ENCODE peak calls at places on chromosome 10, in ten cellular contexts. One of them, this sample, is unnamed.
A peak's percentile ranks its signal among the peaks of the same experiment; 100 is the strongest.

GRCh38 chr10:80414126-80414898 is 6.0 kb downstream of the PRXL2A start:
- DNase-seq in heart left ventricle: no peak
- DNase-seq in A549: no peak
- DNase-seq in Panc1: no peak
- DNase-seq in GM12865: no peak
- DNase-seq in fibroblast of lung: no peak
- DNase-seq in progenitor cell of endocrine pancreas: no peak
- DNase-seq in Caco-2: no peak
- DNase-seq in endothelial cell of umbilical vein: peak; percentile 87
- DNase-seq in HCT116: no peak
- DNase-seq in this sample: no peak

GRCh38 chr10:70271996-70272924 is 11.5 kb downstream of the NPFFR1 start:
- DNase-seq in heart left ventricle: no peak
- DNase-seq in A549: no peak
- DNase-seq in Panc1: no peak
- DNase-seq in GM12865: no peak
- DNase-seq in fibroblast of lung: no peak
- DNase-seq in progenitor cell of endocrine pancreas: no peak
- DNase-seq in Caco-2: no peak
- DNase-seq in endothelial cell of umbilical vein: no peak
- DNase-seq in HCT116: no peak
- DNase-seq in this sample: no peak

GRCh38 chr10:85784792-85785191 is 581.8 kb downstream of the GRID1 start:
- DNase-seq in heart left ventricle: no peak
- DNase-seq in A549: no peak
- DNase-seq in Panc1: no peak
- DNase-seq in GM12865: no peak
- DNase-seq in fibroblast of lung: no peak
- DNase-seq in progenitor cell of endocrine pancreas: no peak
- DNase-seq in Caco-2: no peak
- DNase-seq in endothelial cell of umbilical vein: no peak
- DNase-seq in HCT116: no peak
- DNase-seq in this sample: no peak

GRCh38 chr10:3119796-3120459 is 52.6 kb downstream of the PFKP start:
- DNase-seq in heart left ventricle: peak; percentile 38
- DNase-seq in A549: peak; percentile 65
- DNase-seq in Panc1: no peak
- DNase-seq in GM12865: peak; percentile 26
- DNase-seq in fibroblast of lung: peak; percentile 19
- DNase-seq in progenitor cell of endocrine pancreas: no peak
- DNase-seq in Caco-2: peak; percentile 59
- DNase-seq in endothelial cell of umbilical vein: no peak
- DNase-seq in HCT116: no peak
- DNase-seq in this sample: no peak

GRCh38 chr10:2839081-2839725 is 228.1 kb upstream of the PFKP start:
- DNase-seq in heart left ventricle: no peak
- DNase-seq in A549: peak; percentile 56
- DNase-seq in Panc1: no peak
- DNase-seq in GM12865: peak; percentile 26
- DNase-seq in fibroblast of lung: no peak
- DNase-seq in progenitor cell of endocrine pancreas: no peak
- DNase-seq in Caco-2: peak; percentile 72
- DNase-seq in endothelial cell of umbilical vein: peak; percentile 48
- DNase-seq in HCT116: no peak
- DNase-seq in this sample: peak; percentile 54

GRCh38 chr10:32000937-32001336 is 55.3 kb downstream of the KIF5B start:
- DNase-seq in heart left ventricle: no peak
- DNase-seq in A549: no peak
- DNase-seq in Panc1: no peak
- DNase-seq in GM12865: no peak
- DNase-seq in fibroblast of lung: peak; percentile 76
- DNase-seq in progenitor cell of endocrine pancreas: no peak
- DNase-seq in Caco-2: no peak
- DNase-seq in endothelial cell of umbilical vein: no peak
- DNase-seq in HCT116: no peak
- DNase-seq in this sample: no peak

GRCh38 chr10:11683529-11684320 is 58.5 kb upstream of the ECHDC3 start:
- DNase-seq in heart left ventricle: no peak
- DNase-seq in A549: no peak
- DNase-seq in Panc1: no peak
- DNase-seq in GM12865: peak; percentile 78
- DNase-seq in fibroblast of lung: no peak
- DNase-seq in progenitor cell of endocrine pancreas: no peak
- DNase-seq in Caco-2: peak; percentile 61
- DNase-seq in endothelial cell of umbilical vein: no peak
- DNase-seq in HCT116: no peak
- DNase-seq in this sample: no peak

GRCh38 chr10:46539596-46540411 is 16.7 kb downstream of the GPRIN2 start:
- DNase-seq in heart left ventricle: no peak
- DNase-seq in A549: peak; percentile 90
- DNase-seq in Panc1: no peak
- DNase-seq in GM12865: no peak
- DNase-seq in fibroblast of lung: peak; percentile 74
- DNase-seq in progenitor cell of endocrine pancreas: no peak
- DNase-seq in Caco-2: peak; percentile 90
- DNase-seq in endothelial cell of umbilical vein: peak; percentile 46
- DNase-seq in HCT116: no peak
- DNase-seq in this sample: peak; percentile 1

GRCh38 chr10:73732931-73733623 is 11.1 kb upstream of the SEC24C start:
- DNase-seq in heart left ventricle: no peak
- DNase-seq in A549: no peak
- DNase-seq in Panc1: no peak
- DNase-seq in GM12865: no peak
- DNase-seq in fibroblast of lung: no peak
- DNase-seq in progenitor cell of endocrine pancreas: no peak
- DNase-seq in Caco-2: no peak
- DNase-seq in endothelial cell of umbilical vein: no peak
- DNase-seq in HCT116: no peak
- DNase-seq in this sample: no peak

GRCh38 chr10:109982123-109982522 is 25.7 kb upstream of the ADD3 start:
- DNase-seq in heart left ventricle: no peak
- DNase-seq in A549: no peak
- DNase-seq in Panc1: no peak
- DNase-seq in GM12865: no peak
- DNase-seq in fibroblast of lung: peak; percentile 41
- DNase-seq in progenitor cell of endocrine pancreas: no peak
- DNase-seq in Caco-2: no peak
- DNase-seq in endothelial cell of umbilical vein: no peak
- DNase-seq in HCT116: no peak
- DNase-seq in this sample: no peak

GRCh38 chr10:71835671-71836593 is 15.1 kb downstream of the PSAP start:
- DNase-seq in heart left ventricle: peak; percentile 82
- DNase-seq in A549: no peak
- DNase-seq in Panc1: no peak
- DNase-seq in GM12865: peak; percentile 98
- DNase-seq in fibroblast of lung: peak; percentile 93
- DNase-seq in progenitor cell of endocrine pancreas: no peak
- DNase-seq in Caco-2: no peak
- DNase-seq in endothelial cell of umbilical vein: peak; percentile 88
- DNase-seq in HCT116: no peak
- DNase-seq in this sample: peak; percentile 48

GRCh38 chr10:120477723-120478270 is 20.8 kb downstream of the PLPP4 start:
- DNase-seq in heart left ventricle: no peak
- DNase-seq in A549: no peak
- DNase-seq in Panc1: no peak
- DNase-seq in GM12865: no peak
- DNase-seq in fibroblast of lung: peak; percentile 72
- DNase-seq in progenitor cell of endocrine pancreas: no peak
- DNase-seq in Caco-2: no peak
- DNase-seq in endothelial cell of umbilical vein: peak; percentile 40
- DNase-seq in HCT116: no peak
- DNase-seq in this sample: no peak

GRCh38 chr10:113663142-113663541 is 699 bp downstream of the NRAP start:
- DNase-seq in heart left ventricle: no peak
- DNase-seq in A549: peak; percentile 38
- DNase-seq in Panc1: no peak
- DNase-seq in GM12865: no peak
- DNase-seq in fibroblast of lung: peak; percentile 43
- DNase-seq in progenitor cell of endocrine pancreas: no peak
- DNase-seq in Caco-2: no peak
- DNase-seq in endothelial cell of umbilical vein: no peak
- DNase-seq in HCT116: no peak
- DNase-seq in this sample: no peak

GRCh38 chr10:12389154-12389734 is 39.9 kb downstream of the CAMK1D start:
- DNase-seq in heart left ventricle: peak; percentile 58
- DNase-seq in A549: no peak
- DNase-seq in Panc1: no peak
- DNase-seq in GM12865: peak; percentile 29
- DNase-seq in fibroblast of lung: no peak
- DNase-seq in progenitor cell of endocrine pancreas: no peak
- DNase-seq in Caco-2: no peak
- DNase-seq in endothelial cell of umbilical vein: no peak
- DNase-seq in HCT116: no peak
- DNase-seq in this sample: no peak

GRCh38 chr10:4541292-4541691 is 284.7 kb upstream of the AKR1E2 start:
- DNase-seq in heart left ventricle: no peak
- DNase-seq in A549: no peak
- DNase-seq in Panc1: peak; percentile 7
- DNase-seq in GM12865: no peak
- DNase-seq in fibroblast of lung: peak; percentile 94
- DNase-seq in progenitor cell of endocrine pancreas: no peak
- DNase-seq in Caco-2: no peak
- DNase-seq in endothelial cell of umbilical vein: peak; percentile 94
- DNase-seq in HCT116: peak; percentile 81
- DNase-seq in this sample: no peak
- TF ChIP-seq CTCF in heart left ventricle: no peak
- TF ChIP-seq CTCF in A549: no peak
- TF ChIP-seq CTCF in Panc1: no peak
- TF ChIP-seq CTCF in GM12865: no peak
- TF ChIP-seq CTCF in fibroblast of lung: peak; percentile 40
- TF ChIP-seq CTCF in progenitor cell of endocrine pancreas: no peak
- TF ChIP-seq CTCF in Caco-2: no peak
- TF ChIP-seq CTCF in endothelial cell of umbilical vein: peak; percentile 18
- TF ChIP-seq CTCF in HCT116: no peak
- TF ChIP-seq CTCF in this sample: no peak

DNA sequence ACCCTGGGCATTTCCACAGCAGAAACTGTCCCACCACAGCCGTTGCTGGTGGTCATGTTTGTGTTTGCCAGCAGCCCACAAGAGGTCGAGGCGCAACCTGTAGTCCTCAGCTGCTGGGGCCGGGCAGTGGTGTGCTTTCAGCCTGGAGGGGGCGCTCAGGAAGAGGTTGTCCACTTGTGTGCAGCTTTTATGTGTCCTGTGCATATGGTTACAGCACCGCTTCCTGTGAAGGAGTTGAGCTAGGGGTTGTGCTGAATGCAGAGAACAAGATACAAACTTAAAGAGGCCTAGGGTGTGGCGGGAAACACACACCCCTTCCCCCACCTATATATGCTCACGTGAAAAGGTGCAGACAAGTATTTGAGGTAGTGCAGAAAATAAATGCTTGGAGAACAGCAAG is 29.5 kb upstream of the PFKFB3 start:
- DNase-seq in heart left ventricle: no peak
- DNase-seq in A549: no peak
- DNase-seq in Panc1: no peak
- DNase-seq in GM12865: peak; percentile 31
- DNase-seq in fibroblast of lung: no peak
- DNase-seq in progenitor cell of endocrine pancreas: no peak
- DNase-seq in Caco-2: peak; percentile 29
- DNase-seq in endothelial cell of umbilical vein: no peak
- DNase-seq in HCT116: no peak
- DNase-seq in this sample: no peak
- TF ChIP-seq CTCF in heart left ventricle: no peak
- TF ChIP-seq CTCF in A549: peak; percentile 15
- TF ChIP-seq CTCF in Panc1: no peak
- TF ChIP-seq CTCF in GM12865: peak; percentile 32
- TF ChIP-seq CTCF in fibroblast of lung: peak; percentile 0
- TF ChIP-seq CTCF in progenitor cell of endocrine pancreas: peak; percentile 23
- TF ChIP-seq CTCF in Caco-2: peak; percentile 33
- TF ChIP-seq CTCF in endothelial cell of umbilical vein: peak; percentile 36
- TF ChIP-seq CTCF in HCT116: peak; percentile 52
- TF ChIP-seq CTCF in this sample: no peak

GRCh38 chr10:30813872-30814471 is 184.4 kb upstream of the LYZL2 start:
- DNase-seq in heart left ventricle: no peak
- DNase-seq in A549: no peak
- DNase-seq in Panc1: no peak
- DNase-seq in GM12865: no peak
- DNase-seq in fibroblast of lung: peak; percentile 97
- DNase-seq in progenitor cell of endocrine pancreas: no peak
- DNase-seq in Caco-2: no peak
- DNase-seq in endothelial cell of umbilical vein: peak; percentile 80
- DNase-seq in HCT116: no peak
- DNase-seq in this sample: no peak

GRCh38 chr10:30810416-30810815 is 180.9 kb upstream of the LYZL2 start:
- DNase-seq in heart left ventricle: no peak
- DNase-seq in A549: no peak
- DNase-seq in Panc1: no peak
- DNase-seq in GM12865: no peak
- DNase-seq in fibroblast of lung: no peak
- DNase-seq in progenitor cell of endocrine pancreas: no peak
- DNase-seq in Caco-2: no peak
- DNase-seq in endothelial cell of umbilical vein: no peak
- DNase-seq in HCT116: no peak
- DNase-seq in this sample: no peak

GRCh38 chr10:30816144-30816811 is 186.7 kb upstream of the LYZL2 start:
- DNase-seq in heart left ventricle: no peak
- DNase-seq in A549: no peak
- DNase-seq in Panc1: no peak
- DNase-seq in GM12865: no peak
- DNase-seq in fibroblast of lung: no peak
- DNase-seq in progenitor cell of endocrine pancreas: no peak
- DNase-seq in Caco-2: no peak
- DNase-seq in endothelial cell of umbilical vein: no peak
- DNase-seq in HCT116: no peak
- DNase-seq in this sample: peak; percentile 37

GRCh38 chr10:30811665-30812017 is 182.1 kb upstream of the LYZL2 start:
- DNase-seq in heart left ventricle: no peak
- DNase-seq in A549: no peak
- DNase-seq in Panc1: no peak
- DNase-seq in GM12865: no peak
- DNase-seq in fibroblast of lung: no peak
- DNase-seq in progenitor cell of endocrine pancreas: no peak
- DNase-seq in Caco-2: no peak
- DNase-seq in endothelial cell of umbilical vein: no peak
- DNase-seq in HCT116: no peak
- DNase-seq in this sample: no peak

GRCh38 chr10:30812018-30812851 is 182.7 kb upstream of the LYZL2 start:
- DNase-seq in heart left ventricle: peak; percentile 61
- DNase-seq in A549: no peak
- DNase-seq in Panc1: no peak
- DNase-seq in GM12865: no peak
- DNase-seq in fibroblast of lung: peak; percentile 97
- DNase-seq in progenitor cell of endocrine pancreas: no peak
- DNase-seq in Caco-2: no peak
- DNase-seq in endothelial cell of umbilical vein: peak; percentile 96
- DNase-seq in HCT116: no peak
- DNase-seq in this sample: no peak
- TF ChIP-seq CTCF in heart left ventricle: no peak
- TF ChIP-seq CTCF in A549: no peak
- TF ChIP-seq CTCF in Panc1: no peak
- TF ChIP-seq CTCF in GM12865: no peak
- TF ChIP-seq CTCF in fibroblast of lung: no peak
- TF ChIP-seq CTCF in progenitor cell of endocrine pancreas: no peak
- TF ChIP-seq CTCF in Caco-2: no peak
- TF ChIP-seq CTCF in endothelial cell of umbilical vein: no peak
- TF ChIP-seq CTCF in HCT116: no peak
- TF ChIP-seq CTCF in this sample: no peak

DNA sequence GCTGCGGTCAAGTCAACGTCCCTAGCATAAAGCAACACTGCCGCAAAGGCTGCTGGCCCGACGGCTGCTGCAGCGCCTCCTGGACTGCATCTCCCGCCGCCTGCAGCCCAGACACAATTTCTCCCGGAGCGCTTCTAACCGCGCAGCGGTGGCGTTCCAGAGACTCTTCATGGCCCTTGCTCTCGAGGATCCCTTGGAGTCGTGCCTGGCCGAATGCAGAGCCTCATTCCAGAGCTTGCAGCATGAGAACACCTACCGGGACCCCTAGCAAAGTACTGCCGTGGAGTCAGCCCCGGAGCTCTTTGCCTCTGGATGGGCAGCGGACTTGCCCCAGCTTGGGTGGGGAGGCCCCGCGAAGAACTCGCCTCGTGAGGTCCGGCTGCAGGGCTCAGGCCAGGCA is 79.7 kb upstream of the ZNF32 start:
- DNase-seq in heart left ventricle: no peak
- DNase-seq in A549: no peak
- DNase-seq in Panc1: no peak
- DNase-seq in GM12865: no peak
- DNase-seq in fibroblast of lung: no peak
- DNase-seq in progenitor cell of endocrine pancreas: no peak
- DNase-seq in Caco-2: no peak
- DNase-seq in endothelial cell of umbilical vein: no peak
- DNase-seq in HCT116: no peak
- DNase-seq in this sample: no peak
- TF ChIP-seq CTCF in heart left ventricle: no peak
- TF ChIP-seq CTCF in A549: no peak
- TF ChIP-seq CTCF in Panc1: no peak
- TF ChIP-seq CTCF in GM12865: no peak
- TF ChIP-seq CTCF in fibroblast of lung: no peak
- TF ChIP-seq CTCF in progenitor cell of endocrine pancreas: no peak
- TF ChIP-seq CTCF in Caco-2: no peak
- TF ChIP-seq CTCF in endothelial cell of umbilical vein: no peak
- TF ChIP-seq CTCF in HCT116: no peak
- TF ChIP-seq CTCF in this sample: no peak

This sample was measured in nephron progenitor cell.